ENCODE peak calls at places on chromosomes 6 and 20, in four cellular contexts. P, S, C and K are unnamed samples.

GRCh38 chr6:139369568-139370046 is 4.8 kb downstream of the CITED2 start:
- DNase-seq in P (no peak), S (no peak), C (peak; percentile 75), K (peak; percentile 35)

GRCh38 chr20:25018841-25019240 is 26.3 kb upstream of the APMAP start:
- DNase-seq in P (no peak), S (no peak), C (no peak), K (no peak)

GRCh38 chr6:107045733-107046312 is 17.8 kb downstream of the MTRES1 start:
- DNase-seq in P (no peak), S (no peak), C (no peak), K (no peak)

GRCh38 chr6:12081776-12082175 is 69.7 kb downstream of the HIVEP1 start:
- DNase-seq in P (no peak), S (no peak), C (no peak), K (no peak)

GRCh38 chr20:37358366-37359150 is 12.6 kb downstream of the SRC start:
- DNase-seq in P (no peak), S (no peak), C (no peak), K (no peak)

GRCh38 chr6:159540883-159541282 is 152.2 kb downstream of the SOD2 start:
- DNase-seq in P (no peak), S (no peak), C (no peak), K (no peak)

GRCh38 chr6:114271405-114271804 is 71.4 kb downstream of the HS3ST5 start:
- DNase-seq in P (no peak), S (no peak), C (no peak), K (no peak)

GRCh38 chr6:14665827-14666724 is 548.5 kb downstream of the CD83 start:
- DNase-seq in P (peak; percentile 100), S (peak; percentile 37), C (no peak), K (peak; percentile 94)

GRCh38 chr20:48294942-48295341 is 509.7 kb upstream of the SULF2 start:
- DNase-seq in P (no peak), S (no peak), C (peak; percentile 67), K (no peak)

GRCh38 chr20:8132632-8133587 is 844 bp downstream of the PLCB1 start:
- DNase-seq in P (no peak), S (peak; percentile 18), C (no peak), K (no peak)

GRCh38 chr6:133892444-133893323 is 3.8 kb downstream of the TCF21 start:
- DNase-seq in P (no peak), S (no peak), C (peak; percentile 56), K (no peak)

GRCh38 chr6:7502743-7503142 is 38.7 kb upstream of the DSP start:
- DNase-seq in P (no peak), S (no peak), C (peak; percentile 29), K (no peak)

GRCh38 chr6:156877126-156877863 is 100.1 kb downstream of the ARID1B start:
- DNase-seq in P (no peak), S (no peak), C (no peak), K (no peak)